ENCODE peak calls at places on chromosomes 2 and 18, in five cellular contexts. V is endothelial cell of umbilical vein, J is HepG2, W is K562, H is H1. C is an unnamed sample.
A peak's percentile ranks its signal among the peaks of the same experiment; 100 is the strongest.

GRCh38 chr18:2536493-2536892 is 34.8 kb downstream of the METTL4 start:
- DNase-seq in V (no peak), W (no peak), H (no peak), J (no peak), C (no peak)

GRCh38 chr2:182621810-182622209 is 94.2 kb upstream of the DNAJC10 start:
- DNase-seq in V (no peak), J (no peak), H (no peak), W (no peak), C (no peak)

GRCh38 chr2:101568969-101569368 is 94.1 kb upstream of the RFX8 start:
- DNase-seq in J (no peak), W (no peak), H (no peak), V (no peak), C (no peak)

GRCh38 chr2:80852808-80853139 is 548.2 kb upstream of the LRRTM1 start:
- DNase-seq in V (no peak), H (peak; percentile 48), W (no peak), J (no peak), C (no peak)

GRCh38 chr2:215937190-215937589 is 76.2 kb downstream of the MREG start:
- DNase-seq in J (no peak), W (no peak), H (no peak), V (no peak), C (no peak)

GRCh38 chr2:34980689-34981088 is 1374.9 kb upstream of the CRIM1 start:
- DNase-seq in W (no peak), V (no peak), J (no peak), H (no peak), C (no peak)

GRCh38 chr18:28158083-28158581 is 18.8 kb downstream of the CDH2 start:
- DNase-seq in J (no peak), V (no peak), H (no peak), W (no peak), C (no peak)

GRCh38 chr2:191847764-191848163 is 876 bp upstream of the CAVIN2 start:
- DNase-seq in W (no peak), J (no peak), H (no peak), V (peak; percentile 43), C (no peak)

GRCh38 chr18:8705941-8706544 is 687 bp downstream of the MTCL1 start:
- DNase-seq in H (peak; percentile 62), W (no peak), V (peak; percentile 20), J (no peak), C (no peak)

GRCh38 chr2:169653636-169654035 is 40.6 kb downstream of the CFAP210 start:
- DNase-seq in V (no peak), H (no peak), J (no peak), W (no peak), C (no peak)

GRCh38 chr2:121774216-121774615 is 18.8 kb downstream of the TSN start:
- DNase-seq in W (no peak), H (no peak), J (no peak), V (no peak), C (no peak)

GRCh38 chr2:235021752-235022151 is 69.9 kb downstream of the SH3BP4 start:
- DNase-seq in W (no peak), J (no peak), V (peak; percentile 57), H (no peak), C (no peak)

GRCh38 chr2:44751754-44752479 is 189.6 kb upstream of the SIX3 start:
- DNase-seq in V (no peak), H (no peak), J (no peak), W (peak; percentile 11), C (no peak)

GRCh38 chr18:9137168-9138066 is 836 bp downstream of the ANKRD12 start:
- DNase-seq in J (peak; percentile 53), V (peak; percentile 78), W (peak; percentile 86), H (peak; percentile 64), C (no peak)

GRCh38 chr2:219451626-219452360 is 17.1 kb downstream of the SPEG start:
- DNase-seq in V (no peak), H (no peak), J (no peak), W (no peak), C (no peak)

GRCh38 chr2:225041210-225041870 is 928 bp downstream of the DOCK10 start:
- DNase-seq in V (peak; percentile 41), W (no peak), J (no peak), H (peak; percentile 51), C (no peak)

GRCh38 chr2:186456941-186457340 is 29.1 kb upstream of the ZC3H15 start:
- DNase-seq in V (no peak), W (no peak), H (no peak), J (no peak), C (no peak)

GRCh38 chr18:48565105-48565504 is 26.3 kb downstream of the CTIF start:
- DNase-seq in W (no peak), J (no peak), V (peak; percentile 79), H (no peak), C (no peak)

GRCh38 chr2:148501545-148501944 is 143.0 kb upstream of the EPC2 start:
- DNase-seq in H (no peak), V (no peak), J (no peak), W (peak; percentile 21), C (no peak)

GRCh38 chr2:159817278-159817677 is 19.3 kb upstream of the CD302 start:
- DNase-seq in W (no peak), V (no peak), J (no peak), H (no peak), C (no peak)

GRCh38 chr18:50559750-50560680 is at the start of gene MAPK4:
- DNase-seq in V (no peak), W (peak; percentile 74), H (peak; percentile 64), J (no peak), C (no peak)

GRCh38 chr2:12501469-12502147 is 215.1 kb upstream of the TRIB2 start:
- DNase-seq in V (peak; percentile 39), W (no peak), J (no peak), H (no peak), C (no peak)

GRCh38 chr18:49486617-49486958 is 446 bp downstream of the C18orf32 start:
- DNase-seq in V (no peak), H (no peak), W (no peak), J (no peak), C (no peak)

GRCh38 chr2:105557515-105557914 is 158.7 kb upstream of the FHL2 start:
- DNase-seq in V (no peak), H (no peak), W (no peak), J (no peak), C (no peak)

GRCh38 chr18:5546660-5547059 is 2.9 kb upstream of the EPB41L3 start:
- DNase-seq in V (peak; percentile 76), H (no peak), W (no peak), J (no peak), C (peak; percentile 6)

GRCh38 chr18:44238911-44239310 is 441.8 kb upstream of the SETBP1 start:
- DNase-seq in H (no peak), W (no peak), V (no peak), J (no peak), C (no peak)

GRCh38 chr2:191218292-191218898 is 26.8 kb upstream of the MYO1B start:
- DNase-seq in J (peak; percentile 80), H (peak; percentile 73), W (peak; percentile 16), V (peak; percentile 75), C (peak; percentile 53)

GRCh38 chr2:41167014-41167413 is 715.1 kb upstream of the SLC8A1 start:
- DNase-seq in W (no peak), H (peak; percentile 43), V (no peak), J (no peak), C (no peak)

GRCh38 chr2:41170589-41170988 is 718.7 kb upstream of the SLC8A1 start:
- DNase-seq in W (no peak), H (no peak), V (no peak), J (no peak), C (no peak)

GRCh38 chr2:41169744-41170143 is 717.9 kb upstream of the SLC8A1 start:
- DNase-seq in V (no peak), H (no peak), W (no peak), J (no peak), C (no peak)
- TF ChIP-seq EZH2 in V (no peak), H (no peak), W (no peak), J (no peak), C (no peak)

DNA sequence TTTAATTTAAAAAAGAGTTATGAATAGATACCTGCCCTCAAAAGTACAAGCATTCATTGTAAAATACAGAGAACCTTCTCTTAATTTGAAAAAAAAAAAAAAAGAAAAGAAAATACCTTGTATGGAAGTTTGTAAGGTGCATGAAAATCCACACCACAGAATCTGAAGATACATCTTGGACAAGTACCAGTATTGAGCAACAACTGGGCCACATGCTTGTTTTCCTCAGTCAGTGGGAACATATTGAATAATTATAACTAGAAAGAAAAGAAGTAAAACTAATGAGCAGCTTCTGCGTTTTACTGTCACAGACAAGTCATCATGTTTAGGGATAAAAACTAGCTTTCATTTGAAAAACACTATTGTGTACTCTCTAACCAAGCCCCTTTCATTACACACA is 5.9 kb upstream of the PEX13 start:
- DNase-seq in W (no peak), J (no peak), H (no peak), V (no peak), C (no peak)
- TF ChIP-seq POLR2AphosphoS5 in W (no peak), J (no peak), H (no peak), V (no peak), C (no peak)

DNA sequence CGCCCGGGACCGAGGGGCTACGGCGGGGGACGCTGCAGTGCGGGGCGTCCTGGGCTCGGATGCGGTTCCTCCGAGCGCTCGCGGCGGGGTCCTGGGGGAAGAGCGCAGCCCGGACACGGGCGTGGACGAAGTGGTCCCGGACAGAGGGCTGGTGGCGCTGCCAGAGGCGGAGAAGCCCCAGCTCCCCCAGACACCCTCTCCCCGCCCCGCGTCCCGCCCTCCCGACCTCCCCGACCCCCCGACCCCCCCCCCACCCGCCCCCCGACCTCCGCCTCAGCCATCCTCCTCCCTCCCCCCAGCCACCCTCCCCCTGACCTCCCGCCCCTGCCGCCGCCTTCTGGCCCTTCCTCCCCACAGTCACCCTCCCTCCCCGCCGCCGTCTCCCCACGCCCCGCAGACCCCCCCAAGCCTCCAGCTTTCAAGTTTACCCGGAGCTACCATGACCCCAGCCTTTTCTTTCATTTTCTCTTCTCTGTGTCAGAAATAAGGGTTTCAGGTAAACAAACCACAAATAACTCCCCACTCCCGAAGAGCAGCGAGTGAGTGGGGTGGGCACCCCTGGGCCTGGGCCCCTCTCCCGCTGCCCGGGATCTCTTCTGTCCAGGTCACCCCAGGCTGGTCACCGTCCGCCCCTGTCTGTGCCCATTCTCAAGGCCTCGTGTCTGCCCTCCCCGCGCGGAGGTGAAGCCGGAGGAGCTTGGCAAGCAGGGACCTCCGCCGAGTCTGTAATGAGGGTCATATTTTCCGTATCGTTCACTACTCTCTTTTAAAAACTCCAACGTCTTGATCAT is 5.1 kb downstream of the NFATC1 start:
- DNase-seq in J (no peak), H (no peak), W (peak; percentile 70), V (peak; percentile 33), C (no peak)
- H3K4me3 ChIP-seq in J (peak overlapping the region; percentile 20), H (peak overlapping the region; percentile 75), W (peak overlapping the region; percentile 59), V (peak overlapping the region; percentile 51), C (peak overlapping the region; percentile 75)

GRCh38 chr2:230864122-230864604 is 579 bp upstream of the ITM2C start:
- DNase-seq in J (no peak), W (no peak), V (no peak), H (no peak), C (no peak)
- TF ChIP-seq EZH2 in J (no peak), W (no peak), V (no peak), H (no peak), C (no peak)